ENCODE peak calls at places on chromosomes 11 and 22, in six cellular contexts. One of them, this sample, is unnamed.

GRCh38 chr11:110752890-110753289 is 40.7 kb upstream of the ARHGAP20 start:
- DNase-seq in ovary: no peak
- DNase-seq in CD8-positive, alpha-beta T cell: no peak
- DNase-seq in cardiac fibroblast: no peak
- DNase-seq in tibial artery: no peak
- DNase-seq in MM.1S: no peak
- DNase-seq in this sample: no peak

GRCh38 chr11:92211576-92212167 is 12.9 kb upstream of the FAT3 start:
- DNase-seq in ovary: no peak
- DNase-seq in CD8-positive, alpha-beta T cell: no peak
- DNase-seq in cardiac fibroblast: peak
- DNase-seq in tibial artery: peak
- DNase-seq in MM.1S: no peak
- DNase-seq in this sample: no peak

GRCh38 chr11:19868871-19869270 is 156.2 kb downstream of the NAV2 start:
- DNase-seq in ovary: no peak
- DNase-seq in CD8-positive, alpha-beta T cell: no peak
- DNase-seq in cardiac fibroblast: peak
- DNase-seq in tibial artery: no peak
- DNase-seq in MM.1S: no peak
- DNase-seq in this sample: no peak

GRCh38 chr22:23243006-23243573 is 62.8 kb downstream of the BCR start:
- DNase-seq in ovary: no peak
- DNase-seq in CD8-positive, alpha-beta T cell: peak
- DNase-seq in cardiac fibroblast: no peak
- DNase-seq in tibial artery: no peak
- DNase-seq in MM.1S: no peak
- DNase-seq in this sample: no peak

GRCh38 chr11:118152552-118153471 is at the start of gene SCN4B:
- DNase-seq in ovary: peak
- DNase-seq in CD8-positive, alpha-beta T cell: no peak
- DNase-seq in cardiac fibroblast: peak
- DNase-seq in tibial artery: no peak
- DNase-seq in MM.1S: no peak
- DNase-seq in this sample: no peak

GRCh38 chr11:64372802-64373597 is 14.0 kb downstream of the RPS6KA4 start:
- DNase-seq in ovary: peak
- DNase-seq in CD8-positive, alpha-beta T cell: no peak
- DNase-seq in cardiac fibroblast: no peak
- DNase-seq in tibial artery: peak
- DNase-seq in MM.1S: no peak
- DNase-seq in this sample: no peak

GRCh38 chr11:69344570-69345145 is 50.7 kb downstream of the MYEOV start:
- DNase-seq in ovary: no peak
- DNase-seq in CD8-positive, alpha-beta T cell: peak
- DNase-seq in cardiac fibroblast: no peak
- DNase-seq in tibial artery: peak
- DNase-seq in MM.1S: no peak
- DNase-seq in this sample: no peak

GRCh38 chr22:40436460-40437431 is 66.4 kb downstream of the SGSM3 start:
- DNase-seq in ovary: peak
- DNase-seq in CD8-positive, alpha-beta T cell: peak
- DNase-seq in cardiac fibroblast: peak
- DNase-seq in tibial artery: peak
- DNase-seq in MM.1S: peak
- DNase-seq in this sample: peak

GRCh38 chr11:68146010-68146540 is 24.9 kb upstream of the CHKA start:
- DNase-seq in ovary: peak
- DNase-seq in CD8-positive, alpha-beta T cell: no peak
- DNase-seq in cardiac fibroblast: peak
- DNase-seq in tibial artery: peak
- DNase-seq in MM.1S: no peak
- DNase-seq in this sample: no peak

GRCh38 chr11:120527111-120527748 is 15.7 kb downstream of the GRIK4 start:
- DNase-seq in ovary: peak
- DNase-seq in CD8-positive, alpha-beta T cell: no peak
- DNase-seq in cardiac fibroblast: peak
- DNase-seq in tibial artery: no peak
- DNase-seq in MM.1S: peak
- DNase-seq in this sample: no peak

GRCh38 chr11:47248304-47248663 is 330 bp downstream of the ACP2 start:
- DNase-seq in ovary: no peak
- DNase-seq in CD8-positive, alpha-beta T cell: no peak
- DNase-seq in cardiac fibroblast: no peak
- DNase-seq in tibial artery: no peak
- DNase-seq in MM.1S: peak
- DNase-seq in this sample: no peak

GRCh38 chr22:20157416-20158183 is 6.7 kb upstream of the CCDC188 start:
- DNase-seq in ovary: no peak
- DNase-seq in CD8-positive, alpha-beta T cell: no peak
- DNase-seq in cardiac fibroblast: no peak
- DNase-seq in tibial artery: no peak
- DNase-seq in MM.1S: no peak
- DNase-seq in this sample: no peak

GRCh38 chr22:30968924-30969531 is at the start of gene TUG1:
- DNase-seq in ovary: peak
- DNase-seq in CD8-positive, alpha-beta T cell: peak
- DNase-seq in cardiac fibroblast: peak
- DNase-seq in tibial artery: peak
- DNase-seq in MM.1S: peak
- DNase-seq in this sample: peak

GRCh38 chr11:19988598-19988997 is 171.7 kb downstream of the DBX1 start:
- DNase-seq in ovary: peak
- DNase-seq in CD8-positive, alpha-beta T cell: no peak
- DNase-seq in cardiac fibroblast: peak
- DNase-seq in tibial artery: peak
- DNase-seq in MM.1S: no peak
- DNase-seq in this sample: no peak

GRCh38 chr11:129639300-129639699 is 176.3 kb upstream of the TMEM45B start:
- DNase-seq in ovary: no peak
- DNase-seq in CD8-positive, alpha-beta T cell: no peak
- DNase-seq in cardiac fibroblast: peak
- DNase-seq in tibial artery: no peak
- DNase-seq in MM.1S: no peak
- DNase-seq in this sample: no peak

GRCh38 chr11:22454461-22454860 is 116.3 kb downstream of the SLC17A6 start:
- DNase-seq in ovary: no peak
- DNase-seq in CD8-positive, alpha-beta T cell: no peak
- DNase-seq in cardiac fibroblast: no peak
- DNase-seq in tibial artery: no peak
- DNase-seq in MM.1S: no peak
- DNase-seq in this sample: no peak

GRCh38 chr11:2791521-2792375 is 92.0 kb upstream of the KCNQ1OT1 start:
- DNase-seq in ovary: peak
- DNase-seq in CD8-positive, alpha-beta T cell: peak
- DNase-seq in cardiac fibroblast: no peak
- DNase-seq in tibial artery: peak
- DNase-seq in MM.1S: no peak
- DNase-seq in this sample: no peak
- H3K4me3 ChIP-seq in ovary: peak
- H3K4me3 ChIP-seq in CD8-positive, alpha-beta T cell: peak
- H3K4me3 ChIP-seq in cardiac fibroblast: peak
- H3K4me3 ChIP-seq in tibial artery: peak
- H3K4me3 ChIP-seq in MM.1S: no peak
- H3K4me3 ChIP-seq in this sample: no peak

DNA sequence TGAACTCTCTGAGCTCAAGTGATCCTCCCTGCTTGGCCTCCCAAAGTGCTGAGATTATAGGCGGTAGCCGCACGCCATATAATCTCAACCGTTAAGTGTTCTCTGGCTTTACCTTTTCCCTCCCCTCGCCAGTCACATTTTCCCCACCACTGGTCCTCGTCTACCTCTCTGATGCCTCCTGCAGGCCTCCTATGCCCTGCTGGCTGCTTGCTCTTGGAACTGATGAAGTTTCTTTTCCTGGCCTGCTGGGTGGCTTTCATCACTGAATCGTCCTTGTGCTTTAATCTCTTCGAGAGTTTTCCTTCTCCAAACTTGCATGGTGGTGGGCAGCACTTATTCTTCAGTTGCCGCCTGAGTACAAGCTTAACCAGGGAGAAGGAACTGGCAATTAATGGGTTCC is 1.4 kb downstream of the C22orf31 start:
- DNase-seq in ovary: no peak
- DNase-seq in CD8-positive, alpha-beta T cell: no peak
- DNase-seq in cardiac fibroblast: no peak
- DNase-seq in tibial artery: no peak
- DNase-seq in MM.1S: no peak
- DNase-seq in this sample: no peak
- TF ChIP-seq CTCF in ovary: no peak
- TF ChIP-seq CTCF in CD8-positive, alpha-beta T cell: no peak
- TF ChIP-seq CTCF in cardiac fibroblast: no peak
- TF ChIP-seq CTCF in tibial artery: no peak
- TF ChIP-seq CTCF in MM.1S: no peak
- TF ChIP-seq CTCF in this sample: no peak

GRCh38 chr22:44732017-44732561 is 20.3 kb upstream of the ARHGAP8 start:
- DNase-seq in ovary: no peak
- DNase-seq in CD8-positive, alpha-beta T cell: no peak
- DNase-seq in cardiac fibroblast: no peak
- DNase-seq in tibial artery: no peak
- DNase-seq in MM.1S: no peak
- DNase-seq in this sample: no peak
- H3K4me3 ChIP-seq in ovary: no peak
- H3K4me3 ChIP-seq in CD8-positive, alpha-beta T cell: no peak
- H3K4me3 ChIP-seq in cardiac fibroblast: no peak
- H3K4me3 ChIP-seq in tibial artery: no peak
- H3K4me3 ChIP-seq in MM.1S: no peak
- H3K4me3 ChIP-seq in this sample: no peak

GRCh38 chr11:8384199-8384821 is 120.6 kb upstream of the LMO1 start:
- DNase-seq in ovary: peak
- DNase-seq in CD8-positive, alpha-beta T cell: no peak
- DNase-seq in cardiac fibroblast: peak
- DNase-seq in tibial artery: no peak
- DNase-seq in MM.1S: peak
- DNase-seq in this sample: peak
- TF ChIP-seq CTCF in ovary: no peak
- TF ChIP-seq CTCF in CD8-positive, alpha-beta T cell: no peak
- TF ChIP-seq CTCF in cardiac fibroblast: no peak
- TF ChIP-seq CTCF in tibial artery: no peak
- TF ChIP-seq CTCF in MM.1S: peak
- TF ChIP-seq CTCF in this sample: peak

DNA sequence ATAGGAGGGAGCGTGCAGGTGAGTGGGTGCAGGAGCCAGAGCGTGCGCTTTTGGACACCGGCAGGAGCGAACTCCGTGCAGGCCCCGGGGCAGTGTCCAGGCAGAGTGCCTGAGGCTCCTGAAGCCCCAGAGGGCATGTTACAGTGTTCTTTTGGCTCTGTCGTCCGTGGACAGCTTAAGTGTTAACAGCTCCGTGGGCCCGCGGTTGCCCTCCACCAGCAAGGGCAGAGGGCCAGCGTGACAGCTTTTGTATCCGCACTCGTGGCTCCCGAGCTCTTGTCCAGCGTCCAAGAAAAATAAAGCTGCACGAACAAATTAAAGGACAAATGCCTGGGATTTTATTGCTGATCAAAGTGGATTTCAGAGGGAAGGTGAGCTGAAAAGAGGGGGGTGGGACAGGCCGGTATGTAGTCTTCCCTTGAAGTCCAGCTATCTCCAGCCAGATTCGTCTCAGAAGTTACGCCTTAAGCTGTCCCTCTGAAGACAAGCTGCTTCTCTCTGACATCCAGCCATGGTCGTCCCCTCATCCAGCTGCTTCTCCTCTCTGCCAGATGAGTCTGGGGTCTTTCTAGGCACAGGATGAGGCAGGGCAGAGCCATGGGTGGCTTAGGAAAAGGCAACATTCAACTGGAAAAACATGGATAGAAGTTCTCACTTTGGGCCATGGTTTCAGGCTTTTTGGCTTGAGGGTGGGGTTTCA is 957 bp upstream of the TMEM109 start:
- DNase-seq in ovary: peak
- DNase-seq in CD8-positive, alpha-beta T cell: no peak
- DNase-seq in cardiac fibroblast: no peak
- DNase-seq in tibial artery: peak
- DNase-seq in MM.1S: no peak
- DNase-seq in this sample: no peak
- H3K4me3 ChIP-seq in ovary: no peak
- H3K4me3 ChIP-seq in CD8-positive, alpha-beta T cell: peak
- H3K4me3 ChIP-seq in cardiac fibroblast: peak
- H3K4me3 ChIP-seq in tibial artery: peak
- H3K4me3 ChIP-seq in MM.1S: peak
- H3K4me3 ChIP-seq in this sample: no peak

GRCh38 chr11:85187992-85188391 is 439.2 kb downstream of the DLG2 start:
- DNase-seq in ovary: no peak
- DNase-seq in CD8-positive, alpha-beta T cell: no peak
- DNase-seq in cardiac fibroblast: no peak
- DNase-seq in tibial artery: no peak
- DNase-seq in MM.1S: no peak
- DNase-seq in this sample: no peak

GRCh38 chr11:85180528-85180927 is 446.6 kb downstream of the DLG2 start:
- DNase-seq in ovary: no peak
- DNase-seq in CD8-positive, alpha-beta T cell: no peak
- DNase-seq in cardiac fibroblast: no peak
- DNase-seq in tibial artery: no peak
- DNase-seq in MM.1S: peak
- DNase-seq in this sample: no peak

GRCh38 chr11:85182437-85183109 is 444.6 kb downstream of the DLG2 start:
- DNase-seq in ovary: no peak
- DNase-seq in CD8-positive, alpha-beta T cell: no peak
- DNase-seq in cardiac fibroblast: peak
- DNase-seq in tibial artery: no peak
- DNase-seq in MM.1S: peak
- DNase-seq in this sample: no peak
- TF ChIP-seq CTCF in ovary: no peak
- TF ChIP-seq CTCF in CD8-positive, alpha-beta T cell: no peak
- TF ChIP-seq CTCF in cardiac fibroblast: peak
- TF ChIP-seq CTCF in tibial artery: no peak
- TF ChIP-seq CTCF in MM.1S: peak
- TF ChIP-seq CTCF in this sample: peak

GRCh38 chr11:70887428-70887827 is 364.9 kb downstream of the SHANK2 start:
- DNase-seq in ovary: no peak
- DNase-seq in CD8-positive, alpha-beta T cell: no peak
- DNase-seq in cardiac fibroblast: no peak
- DNase-seq in tibial artery: no peak
- DNase-seq in MM.1S: no peak
- DNase-seq in this sample: no peak
- H3K4me3 ChIP-seq in ovary: no peak
- H3K4me3 ChIP-seq in CD8-positive, alpha-beta T cell: no peak
- H3K4me3 ChIP-seq in cardiac fibroblast: no peak
- H3K4me3 ChIP-seq in tibial artery: no peak
- H3K4me3 ChIP-seq in MM.1S: no peak
- H3K4me3 ChIP-seq in this sample: no peak

This sample was measured in GM12864.